ENCODE peak calls at places on chromosomes 16 and 17, in six cellular contexts. W is fibroblast of the aortic adventitia, B is AG09309, D is A549, A is RWPE2, H is cardiac fibroblast. M is an unnamed sample.

GRCh38 chr17:50347894-50348291 is 2.0 kb downstream of the XYLT2 start:
- DNase-seq in H (no peak), B (no peak), W (no peak), A (no peak), D (no peak), M (no peak)

GRCh38 chr17:57803026-57803425 is 46.8 kb downstream of the MRPS23 start:
- DNase-seq in B (no peak), W (no peak), H (no peak), D (no peak), A (no peak), M (no peak)

GRCh38 chr17:64506201-64506575 is at the start of gene DDX5:
- DNase-seq in D (peak; percentile 97), W (peak; percentile 96), A (peak; percentile 99), H (peak; percentile 98), B (peak; percentile 86), M (peak; percentile 98)

GRCh38 chr16:2090481-2090797 is 42.7 kb downstream of the TSC2 start:
- DNase-seq in D (no peak), B (no peak), H (no peak), A (no peak), W (no peak), M (no peak)

GRCh38 chr16:765971-766819 is 5.7 kb downstream of the MSLN start:
- DNase-seq in B (no peak), D (no peak), W (no peak), H (no peak), A (no peak), M (no peak)

GRCh38 chr17:31319253-31319661 is 2.2 kb downstream of the EVI2A start:
- DNase-seq in A (no peak), W (no peak), D (no peak), H (no peak), B (no peak), M (no peak)

GRCh38 chr16:3607161-3607560 is 4.2 kb downstream of the SLX4 start:
- DNase-seq in H (no peak), B (no peak), A (no peak), D (no peak), W (no peak), M (no peak)

GRCh38 chr16:72884037-72884436 is 163.9 kb downstream of the ZFHX3 start:
- DNase-seq in B (no peak), A (no peak), D (no peak), W (peak; percentile 67), H (peak; percentile 42), M (no peak)

GRCh38 chr17:63997341-63998048 is 656 bp upstream of the PRR29 start:
- DNase-seq in B (no peak), D (no peak), H (no peak), W (no peak), A (peak; percentile 10), M (no peak)

DNA sequence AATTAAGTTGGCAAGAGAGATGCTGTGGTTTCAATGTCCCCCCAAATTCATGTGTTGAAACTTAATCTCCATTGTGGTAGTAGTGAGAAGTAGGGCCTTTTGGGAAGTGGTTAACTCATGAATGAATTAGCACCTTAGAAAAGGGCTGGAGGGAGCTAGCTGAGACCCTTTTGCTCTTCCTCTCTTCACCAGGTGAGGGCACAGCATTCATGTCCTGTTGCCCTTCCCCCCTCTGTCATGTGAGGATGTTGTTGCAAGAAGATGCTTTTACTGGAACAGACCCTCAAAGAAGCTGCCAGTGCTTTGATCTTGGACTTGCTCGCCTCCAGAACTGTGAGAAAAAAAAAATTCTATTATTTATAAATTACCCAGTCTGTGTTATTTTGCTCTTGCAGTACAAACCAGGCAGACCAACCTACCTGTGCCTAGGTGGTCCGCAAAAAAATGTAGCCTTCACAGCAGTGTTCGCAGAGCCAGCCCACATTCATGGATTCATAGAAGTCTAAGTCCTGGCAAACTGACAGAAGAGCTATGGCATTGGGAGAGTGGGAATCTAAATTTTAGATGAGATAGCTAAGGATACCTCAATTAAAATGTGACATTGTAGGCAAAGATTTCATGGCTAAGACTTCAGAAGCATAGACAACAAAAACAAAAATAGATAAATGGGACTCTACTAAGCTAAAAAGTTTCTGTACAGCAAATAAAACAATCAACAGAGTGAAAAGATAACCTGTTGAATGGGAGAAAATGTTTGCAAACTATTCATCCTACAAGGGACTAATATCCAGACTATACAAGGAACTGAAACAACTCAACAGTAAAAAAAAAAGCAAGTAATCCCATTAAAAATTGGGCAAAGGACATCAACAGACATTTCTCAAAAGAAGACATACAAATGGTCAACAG is 32.0 kb upstream of the ABCA5 start:
- DNase-seq in A (no peak), B (no peak), W (no peak), H (no peak), D (no peak), M (no peak)
- TF ChIP-seq CTCF in A (peak; percentile 37), B (no peak), W (no peak), H (no peak), D (peak; percentile 36), M (no peak)

GRCh38 chr16:46686815-46687473 is 2.0 kb downstream of the VPS35 start:
- DNase-seq in A (no peak), H (no peak), B (no peak), D (no peak), W (no peak), M (no peak)
- H3K4me3 ChIP-seq in A (peak overlapping the region; percentile 60), H (no peak overlapping the region), B (no peak overlapping the region), D (no peak overlapping the region), W (peak overlapping the region; percentile 99), M (peak overlapping the region; percentile 90)

GRCh38 chr16:22816475-22816874 is 2.5 kb downstream of the HS3ST2 start:
- DNase-seq in W (no peak), H (no peak), A (peak; percentile 77), B (no peak), D (peak; percentile 15), M (no peak)

GRCh38 chr16:22815863-22816262 is 1.9 kb downstream of the HS3ST2 start:
- DNase-seq in W (no peak), B (no peak), D (no peak), H (no peak), A (no peak), M (no peak)

GRCh38 chr16:22813946-22814325 is at the start of gene HS3ST2:
- DNase-seq in A (no peak), H (peak; percentile 0), W (no peak), B (no peak), D (no peak), M (peak; percentile 35)

GRCh38 chr16:22814330-22815105 is 556 bp downstream of the HS3ST2 start:
- DNase-seq in D (no peak), W (no peak), B (no peak), A (no peak), H (no peak), M (no peak)

GRCh38 chr16:22813223-22813945 is 578 bp upstream of the HS3ST2 start:
- DNase-seq in W (peak; percentile 11), B (no peak), D (no peak), H (peak; percentile 12), A (peak; percentile 85), M (peak; percentile 42)
- TF ChIP-seq CTCF in W (peak; percentile 55), B (peak; percentile 94), D (peak; percentile 5), H (peak; percentile 66), A (peak; percentile 87), M (peak; percentile 67)

GRCh38 chr17:28900986-28901726 is 1.7 kb downstream of the DHRS13 start:
- DNase-seq in B (no peak), H (no peak), A (no peak), D (no peak), W (no peak), M (no peak)
- H3K4me3 ChIP-seq in B (no peak overlapping the region), H (no peak overlapping the region), A (no peak overlapping the region), D (no peak overlapping the region), W (no peak overlapping the region), M (no peak overlapping the region)

GRCh38 chr17:79280822-79281572 is 206.4 kb downstream of the ENGASE start:
- DNase-seq in A (no peak), B (no peak), D (no peak), H (no peak), W (no peak), M (no peak)

GRCh38 chr17:79281803-79282202 is 207.2 kb downstream of the ENGASE start:
- DNase-seq in A (no peak), W (no peak), B (no peak), D (no peak), H (no peak), M (no peak)

GRCh38 chr17:79280010-79280409 is 205.4 kb downstream of the ENGASE start:
- DNase-seq in B (no peak), D (no peak), H (no peak), A (no peak), W (no peak), M (no peak)

GRCh38 chr17:79276824-79277223 is 202.2 kb downstream of the ENGASE start:
- DNase-seq in A (no peak), D (no peak), H (no peak), B (no peak), W (no peak), M (no peak)

GRCh38 chr17:79279320-79279719 is 204.7 kb downstream of the ENGASE start:
- DNase-seq in W (no peak), B (no peak), A (no peak), H (no peak), D (no peak), M (no peak)
- TF ChIP-seq CTCF in W (no peak), B (no peak), A (no peak), H (no peak), D (no peak), M (no peak)

M was measured in left ventricle myocardium inferior.